ENCODE peak calls at places on chromosomes 7 and 10, in four cellular contexts. One of them, this sample, is unnamed.

GRCh38 chr7:17506601-17507000 is 208.1 kb downstream of the AHR start:
- DNase-seq in K562: no peak
- DNase-seq in A549: no peak
- DNase-seq in ovary: no peak
- DNase-seq in this sample: no peak

GRCh38 chr10:29535012-29535777 is 99.6 kb downstream of the SVIL start:
- DNase-seq in K562: peak
- DNase-seq in ovary: peak
- DNase-seq in A549: peak
- DNase-seq in this sample: peak

GRCh38 chr10:45004661-45005060 is 3.9 kb downstream of the ZNF22 start:
- DNase-seq in ovary: no peak
- DNase-seq in K562: no peak
- DNase-seq in A549: no peak
- DNase-seq in this sample: no peak

GRCh38 chr7:97595439-97595838 is 136.4 kb upstream of the TAC1 start:
- DNase-seq in K562: no peak
- DNase-seq in A549: no peak
- DNase-seq in ovary: no peak
- DNase-seq in this sample: no peak

GRCh38 chr10:48670978-48671913 is 13.4 kb upstream of the WDFY4 start:
- DNase-seq in A549: no peak
- DNase-seq in K562: no peak
- DNase-seq in ovary: no peak
- DNase-seq in this sample: no peak

GRCh38 chr7:29865526-29865925 is 59.2 kb downstream of the WIPF3 start:
- DNase-seq in ovary: no peak
- DNase-seq in A549: no peak
- DNase-seq in K562: no peak
- DNase-seq in this sample: no peak

GRCh38 chr10:51244739-51245138 is 170.5 kb downstream of the PRKG1 start:
- DNase-seq in K562: no peak
- DNase-seq in A549: no peak
- DNase-seq in ovary: no peak
- DNase-seq in this sample: no peak

GRCh38 chr7:112050205-112050881 is 155.9 kb downstream of the DOCK4 start:
- DNase-seq in K562: no peak
- DNase-seq in ovary: no peak
- DNase-seq in A549: no peak
- DNase-seq in this sample: no peak

GRCh38 chr7:25776737-25777109 is 375.3 kb upstream of the NFE2L3 start:
- DNase-seq in A549: no peak
- DNase-seq in K562: no peak
- DNase-seq in ovary: no peak
- DNase-seq in this sample: no peak

GRCh38 chr10:114437456-114438292 is 33.4 kb upstream of the AFAP1L2 start:
- DNase-seq in A549: peak
- DNase-seq in ovary: no peak
- DNase-seq in K562: peak
- DNase-seq in this sample: no peak

GRCh38 chr10:97551271-97551670 is 21.3 kb upstream of the ANKRD2 start:
- DNase-seq in A549: no peak
- DNase-seq in K562: no peak
- DNase-seq in ovary: no peak
- DNase-seq in this sample: no peak

GRCh38 chr10:119489572-119490326 is 52.8 kb downstream of the RGS10 start:
- DNase-seq in A549: peak
- DNase-seq in K562: peak
- DNase-seq in ovary: peak
- DNase-seq in this sample: peak

GRCh38 chr7:81623251-81623855 is 146.5 kb downstream of the HGF start:
- DNase-seq in A549: no peak
- DNase-seq in K562: no peak
- DNase-seq in ovary: no peak
- DNase-seq in this sample: no peak

GRCh38 chr7:29598607-29599006 is 35.0 kb downstream of the PRR15 start:
- DNase-seq in ovary: no peak
- DNase-seq in K562: no peak
- DNase-seq in A549: no peak
- DNase-seq in this sample: no peak

DNA sequence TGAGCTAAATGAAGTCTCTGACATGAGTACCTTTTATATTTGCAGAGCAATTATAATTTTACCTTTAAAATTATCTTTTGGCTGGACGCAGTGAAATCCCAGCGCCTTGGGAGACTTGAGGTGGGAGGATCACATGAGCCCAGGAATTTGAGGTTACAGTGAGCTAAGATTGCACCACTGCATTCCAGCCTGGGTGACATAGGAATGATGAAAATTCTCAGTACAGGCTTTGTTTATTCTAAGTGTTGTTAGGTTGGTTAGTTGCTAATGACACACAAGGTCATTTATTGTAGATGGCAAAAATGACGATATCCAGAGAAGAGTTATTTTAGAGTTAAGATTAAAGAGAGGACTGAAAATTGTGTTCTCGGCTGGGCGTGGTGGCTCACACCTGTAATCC is 87.6 kb downstream of the XRCC2 start:
- DNase-seq in ovary: no peak
- DNase-seq in A549: no peak
- DNase-seq in K562: no peak
- DNase-seq in this sample: no peak
- TF ChIP-seq EP300 in ovary: no peak
- TF ChIP-seq EP300 in A549: no peak
- TF ChIP-seq EP300 in K562: no peak
- TF ChIP-seq EP300 in this sample: no peak

GRCh38 chr7:144474363-144474762 is 70.9 kb upstream of the NOBOX start:
- DNase-seq in ovary: no peak
- DNase-seq in A549: no peak
- DNase-seq in K562: no peak
- DNase-seq in this sample: no peak

GRCh38 chr7:144474800-144475521 is 71.5 kb upstream of the NOBOX start:
- DNase-seq in ovary: no peak
- DNase-seq in K562: no peak
- DNase-seq in A549: no peak
- DNase-seq in this sample: no peak

GRCh38 chr7:144473908-144474307 is 70.4 kb upstream of the NOBOX start:
- DNase-seq in K562: no peak
- DNase-seq in A549: no peak
- DNase-seq in ovary: no peak
- DNase-seq in this sample: no peak

GRCh38 chr7:144470052-144470451 is 66.6 kb upstream of the NOBOX start:
- DNase-seq in A549: no peak
- DNase-seq in ovary: no peak
- DNase-seq in K562: no peak
- DNase-seq in this sample: no peak

DNA sequence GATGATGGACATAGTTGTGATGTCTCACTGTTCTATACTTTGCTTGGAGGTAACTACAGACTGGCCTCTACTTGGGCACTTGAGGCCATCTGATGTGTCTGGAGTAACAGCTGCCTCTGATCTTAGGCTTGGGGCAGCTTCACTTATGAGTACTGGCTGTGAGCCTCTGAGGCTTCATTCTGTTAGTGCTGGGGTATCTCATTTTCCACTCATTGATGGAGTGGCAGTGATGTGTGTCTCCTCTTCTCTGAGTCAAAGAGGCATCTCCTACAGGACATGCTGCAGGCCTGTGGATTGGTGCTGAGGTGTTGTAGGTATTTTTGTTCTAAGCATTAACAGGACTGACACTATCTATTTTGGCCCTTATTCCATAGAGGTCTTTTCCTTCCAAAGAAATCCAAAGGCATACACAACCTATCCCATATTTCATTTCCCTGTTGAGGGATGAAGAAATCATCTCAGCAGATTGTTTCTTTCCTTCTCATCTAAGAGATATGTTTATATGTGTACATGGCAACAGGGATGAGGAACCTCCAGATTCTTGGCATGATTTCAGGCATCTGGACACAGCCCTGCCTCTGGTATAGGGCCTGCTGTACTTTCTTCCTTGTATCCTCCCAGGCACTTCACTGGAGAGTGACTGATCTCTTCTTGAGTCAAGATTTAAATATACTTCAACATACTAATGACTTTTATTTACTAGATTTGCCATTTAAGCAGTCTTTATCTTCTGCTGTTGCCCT is 65.7 kb upstream of the NOBOX start:
- DNase-seq in K562: no peak
- DNase-seq in ovary: no peak
- DNase-seq in A549: no peak
- DNase-seq in this sample: no peak
- H3K27ac ChIP-seq in K562: no peak
- H3K27ac ChIP-seq in ovary: no peak
- H3K27ac ChIP-seq in A549: no peak
- H3K27ac ChIP-seq in this sample: no peak

DNA sequence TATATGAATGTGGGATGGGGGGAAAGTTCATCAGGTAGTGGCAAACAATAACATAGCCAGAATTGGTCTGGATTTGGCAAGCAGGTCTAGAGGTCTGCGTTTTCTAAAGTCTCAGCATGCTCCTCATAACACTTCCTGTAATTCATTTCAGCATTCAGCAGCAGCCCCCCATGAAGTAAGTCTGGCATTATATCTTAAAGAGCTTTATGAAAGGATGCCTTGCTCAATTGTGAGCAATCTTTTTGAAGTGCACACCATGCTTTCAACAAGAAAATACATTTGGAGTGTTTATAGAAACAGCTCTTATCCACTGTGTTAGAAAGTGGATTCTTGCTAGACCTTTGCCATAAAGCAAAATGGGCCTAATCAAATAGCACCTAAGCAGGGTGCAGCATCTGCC is 378.0 kb upstream of the AKR1E2 start:
- DNase-seq in K562: no peak
- DNase-seq in ovary: no peak
- DNase-seq in A549: no peak
- DNase-seq in this sample: no peak
- TF ChIP-seq EP300 in K562: no peak
- TF ChIP-seq EP300 in ovary: no peak
- TF ChIP-seq EP300 in A549: no peak
- TF ChIP-seq EP300 in this sample: no peak

DNA sequence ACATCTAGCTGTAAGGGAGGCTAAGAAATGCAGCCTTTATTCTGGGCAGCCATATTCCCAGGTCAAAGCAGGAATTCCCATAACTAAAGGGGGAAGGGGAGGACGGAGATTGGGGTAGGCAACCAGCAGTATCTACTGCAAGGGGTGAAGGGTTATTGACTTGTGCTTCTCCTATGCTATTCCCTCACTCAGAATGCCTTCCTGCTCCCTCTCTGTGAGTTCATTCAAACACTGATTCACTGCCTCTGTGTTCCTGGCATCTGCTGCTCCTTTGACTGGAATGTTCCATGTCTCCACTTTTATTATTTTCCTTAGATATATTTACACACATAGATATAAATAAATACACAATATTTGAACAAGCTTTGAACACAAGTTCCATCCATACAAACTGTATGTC is 11.1 kb downstream of the HTR7 start:
- DNase-seq in A549: no peak
- DNase-seq in ovary: no peak
- DNase-seq in K562: no peak
- DNase-seq in this sample: no peak
- H3K27ac ChIP-seq in A549: no peak
- H3K27ac ChIP-seq in ovary: no peak
- H3K27ac ChIP-seq in K562: no peak
- H3K27ac ChIP-seq in this sample: no peak

DNA sequence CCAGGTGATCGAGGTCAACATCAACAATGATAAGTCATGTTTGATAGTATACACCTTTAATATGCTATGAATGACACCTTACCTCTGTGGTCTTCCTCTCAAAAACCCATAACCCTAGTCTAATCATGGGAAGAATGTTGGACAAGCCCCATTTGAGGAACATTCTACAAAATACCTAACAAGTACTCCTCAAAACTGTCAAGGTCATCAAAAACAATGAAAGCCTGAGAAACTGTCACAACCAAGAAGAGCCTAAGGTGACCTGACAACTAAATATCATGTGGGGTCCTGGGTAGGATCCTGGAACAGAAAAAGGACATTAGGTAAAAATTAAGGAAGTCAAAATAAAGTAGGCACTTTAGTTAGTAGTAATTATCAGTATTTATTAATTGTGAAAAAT is 5.9 kb upstream of the NUDCD3 start:
- DNase-seq in K562: no peak
- DNase-seq in ovary: no peak
- DNase-seq in A549: no peak
- DNase-seq in this sample: no peak
- TF ChIP-seq EP300 in K562: no peak
- TF ChIP-seq EP300 in ovary: no peak
- TF ChIP-seq EP300 in A549: no peak
- TF ChIP-seq EP300 in this sample: no peak

This sample was measured in tibial nerve.